ENCODE peak calls at places on chromosomes 3 and 15, in nine cellular contexts. V is NCI-H345; A is activated CD4-positive, CD25-positive, alpha-beta regulatory T cell treated with anti-CD3 and anti-CD28 coated beads, Interleukin-2, amount 50 U/mL, for 72 hours; H is brain microvascular endothelial cell; O is GM23338; F is aorta; U is AG09309; P is nephron progenitor cell; Z is stimulated activated CD8-positive, alpha-beta memory T cell treated with anti-CD3 and anti-CD28 coated beads, Interleukin-15, amount 100 ng/mL, for 1 hour. X is an unnamed sample.

GRCh38 chr15:68589783-68590710 is 11.3 kb downstream of the CORO2B start:
- DNase-seq in A (no peak), U (no peak), Z (no peak), P (no peak), V (no peak), O (no peak), H (no peak), F (peak), X (no peak)

GRCh38 chr3:53045107-53045783 is 628 bp downstream of the SFMBT1 start:
- DNase-seq in Z (peak), H (no peak), U (no peak), A (peak), P (peak), F (peak), O (peak), V (peak), X (peak)

GRCh38 chr15:63312286-63312685 is 34.9 kb downstream of the APH1B start:
- DNase-seq in P (no peak), A (no peak), U (no peak), F (no peak), Z (no peak), H (no peak), V (no peak), O (peak), X (no peak)

GRCh38 chr3:192408721-192409151 is 318.6 kb downstream of the FGF12 start:
- DNase-seq in H (no peak), O (peak), F (no peak), P (peak), A (no peak), U (no peak), V (peak), Z (no peak), X (peak)

GRCh38 chr3:105553851-105554250 is 187.1 kb downstream of the ALCAM start:
- DNase-seq in O (no peak), Z (no peak), H (peak), F (no peak), P (no peak), V (no peak), U (no peak), A (no peak), X (no peak)

GRCh38 chr15:83571820-83572707 is 81.9 kb upstream of the ADAMTSL3 start:
- DNase-seq in A (no peak), F (no peak), Z (no peak), V (no peak), H (no peak), P (no peak), O (peak), U (peak), X (peak)

GRCh38 chr3:133998691-133999241 is 31.0 kb downstream of the SLCO2A1 start:
- DNase-seq in P (no peak), V (no peak), F (peak), O (no peak), U (no peak), H (no peak), Z (no peak), A (no peak), X (no peak)

GRCh38 chr3:190064112-190064511 is 56.6 kb downstream of the P3H2 start:
- DNase-seq in U (peak), H (peak), O (no peak), F (no peak), V (no peak), A (no peak), Z (no peak), P (no peak), X (no peak)

GRCh38 chr3:42129014-42129953 is 38.1 kb downstream of the TRAK1 start:
- DNase-seq in Z (no peak), U (no peak), V (no peak), P (no peak), O (peak), A (no peak), H (peak), F (no peak), X (no peak)

GRCh38 chr3:75334299-75334698 is 329.8 kb upstream of the FRG2C start:
- DNase-seq in V (no peak), U (no peak), P (no peak), O (no peak), A (no peak), H (no peak), F (no peak), Z (no peak), X (no peak)

GRCh38 chr15:86162172-86162591 is 82.5 kb downstream of the AGBL1 start:
- DNase-seq in P (no peak), Z (no peak), H (no peak), O (no peak), A (no peak), U (no peak), F (no peak), V (no peak), X (no peak)

GRCh38 chr3:7190094-7190493 is 329.2 kb downstream of the GRM7 start:
- DNase-seq in H (peak), A (no peak), F (no peak), P (no peak), U (no peak), Z (no peak), O (no peak), V (no peak), X (no peak)

GRCh38 chr3:161500057-161500836 is 3.6 kb downstream of the OTOL1 start:
- DNase-seq in U (no peak), Z (no peak), H (no peak), O (no peak), P (no peak), A (no peak), V (no peak), F (no peak), X (no peak)

GRCh38 chr3:53357457-53357856 is 10.1 kb upstream of the DCP1A start:
- DNase-seq in Z (no peak), V (no peak), A (no peak), H (no peak), P (no peak), U (no peak), F (no peak), O (no peak), X (no peak)

GRCh38 chr3:97821413-97821809 is 400 bp upstream of the CRYBG3 start:
- DNase-seq in P (peak), H (peak), V (peak), O (peak), F (peak), Z (no peak), A (peak), U (no peak), X (peak)

GRCh38 chr15:79322945-79323344 is 12.0 kb downstream of the TMED3 start:
- DNase-seq in U (no peak), H (no peak), P (no peak), F (no peak), A (no peak), Z (no peak), V (no peak), O (no peak), X (no peak)

GRCh38 chr15:28899061-28899738 is 13.4 kb downstream of the APBA2 start:
- DNase-seq in V (no peak), A (no peak), O (no peak), Z (no peak), P (no peak), U (no peak), H (no peak), F (peak), X (no peak)

GRCh38 chr3:59245879-59246501 is 196.2 kb upstream of the CFAP20DC start:
- DNase-seq in Z (no peak), V (peak), A (no peak), P (no peak), H (peak), F (no peak), U (no peak), O (no peak), X (no peak)

GRCh38 chr3:113245775-113246174 is 34.4 kb downstream of the BOC start:
- DNase-seq in F (no peak), P (no peak), U (no peak), H (no peak), A (no peak), V (no peak), O (no peak), Z (no peak), X (no peak)

GRCh38 chr3:59809750-59810444 is 760.1 kb upstream of the CFAP20DC start:
- DNase-seq in F (no peak), P (no peak), Z (no peak), U (no peak), H (peak), A (no peak), O (peak), V (peak), X (no peak)

GRCh38 chr3:167406876-167407492 is 26.9 kb upstream of the ZBBX start:
- DNase-seq in U (no peak), F (no peak), P (peak), A (no peak), V (peak), Z (no peak), O (peak), H (peak), X (peak)

GRCh38 chr15:33735637-33736247 is 232.6 kb upstream of the CHRM5 start:
- DNase-seq in O (peak), F (no peak), U (no peak), H (no peak), Z (no peak), V (peak), P (peak), A (no peak), X (peak)

GRCh38 chr3:97996988-97997387 is 24.8 kb upstream of the RIOX2 start:
- DNase-seq in U (no peak), V (no peak), H (no peak), P (no peak), O (no peak), F (no peak), Z (no peak), A (no peak), X (no peak)

GRCh38 chr3:103048371-103048722 is 613.5 kb downstream of the ZPLD1 start:
- DNase-seq in U (no peak), V (no peak), O (no peak), Z (no peak), A (no peak), H (no peak), F (no peak), P (no peak), X (no peak)

GRCh38 chr3:127690823-127691452 is 18.2 kb downstream of the ABTB1 start:
- DNase-seq in U (no peak), P (peak), Z (no peak), F (peak), O (peak), H (peak), V (no peak), A (no peak), X (peak)

GRCh38 chr3:150763841-150764483 is 993 bp upstream of the SIAH2 start:
- DNase-seq in A (peak), H (no peak), O (peak), V (no peak), P (peak), U (peak), Z (no peak), F (peak), X (peak)

GRCh38 chr3:64190517-64191515 is 34.5 kb downstream of the PRICKLE2 start:
- DNase-seq in U (peak), V (no peak), O (no peak), F (no peak), A (no peak), Z (no peak), H (peak), P (no peak), X (no peak)

GRCh38 chr3:195897081-195897852 is 11.1 kb downstream of the TNK2 start:
- DNase-seq in F (peak), V (no peak), Z (no peak), U (no peak), A (no peak), O (no peak), H (peak), P (no peak), X (no peak)